ENCODE peak calls at places on chromosomes 16 and 17, in seven cellular contexts. F is fibroblast of lung, X is gastrocnemius medialis, E is neural progenitor cell, P is prostate gland, D is thoracic aorta, C is K562. Z is an unnamed sample.

GRCh38 chr16:15484662-15485061 is 50.3 kb downstream of the BMERB1 start:
- DNase-seq in F (peak; percentile 70), X (no peak), E (no peak), P (no peak), D (no peak), C (no peak), Z (no peak)

GRCh38 chr16:84785843-84786538 is 33.8 kb upstream of the CRISPLD2 start:
- DNase-seq in F (peak; percentile 85), X (no peak), E (no peak), P (no peak), D (no peak), C (no peak), Z (peak; percentile 72)

GRCh38 chr17:50872710-50873424 is 6.7 kb upstream of the TOB1 start:
- DNase-seq in F (peak; percentile 48), X (peak; percentile 62), E (no peak), P (peak; percentile 35), D (no peak), C (no peak), Z (no peak)

GRCh38 chr17:28395968-28396367 is 10.0 kb downstream of the SLC46A1 start:
- DNase-seq in F (no peak), X (no peak), E (no peak), P (no peak), D (no peak), C (no peak), Z (no peak)

GRCh38 chr17:42797067-42798007 is 1.2 kb downstream of the COA3 start:
- DNase-seq in F (no peak), X (no peak), E (no peak), P (no peak), D (no peak), C (no peak), Z (no peak)

GRCh38 chr16:28981517-28981916 is 3.3 kb upstream of the LAT start:
- DNase-seq in F (no peak), X (no peak), E (peak; percentile 29), P (no peak), D (no peak), C (peak; percentile 84), Z (peak; percentile 33)

GRCh38 chr17:80851277-80851925 is 140.2 kb upstream of the CHMP6 start:
- DNase-seq in F (no peak), X (no peak), E (no peak), P (no peak), D (no peak), C (no peak), Z (no peak)

GRCh38 chr16:81645303-81645702 is 133.8 kb upstream of the PLCG2 start:
- DNase-seq in F (peak; percentile 67), X (no peak), E (peak; percentile 37), P (peak; percentile 91), D (no peak), C (no peak), Z (no peak)

GRCh38 chr17:76678330-76678729 is 32.4 kb downstream of the MXRA7 start:
- DNase-seq in F (no peak), X (no peak), E (no peak), P (no peak), D (no peak), C (no peak), Z (no peak)

GRCh38 chr17:68509151-68510057 is 2.8 kb upstream of the PRKAR1A start:
- DNase-seq in F (no peak), X (peak; percentile 91), E (no peak), P (no peak), D (no peak), C (no peak), Z (peak; percentile 14)

GRCh38 chr16:66549284-66550131 is at the start of gene TK2:
- DNase-seq in F (peak; percentile 79), X (no peak), E (peak; percentile 79), P (peak; percentile 44), D (no peak), C (peak; percentile 85), Z (peak; percentile 75)

GRCh38 chr16:23784811-23785447 is 30.1 kb downstream of the CHP2 start:
- DNase-seq in F (peak; percentile 1), X (no peak), E (no peak), P (no peak), D (no peak), C (peak; percentile 82), Z (peak; percentile 48)

GRCh38 chr16:74748042-74748709 is 26.4 kb downstream of the FA2H start:
- DNase-seq in F (no peak), X (no peak), E (no peak), P (no peak), D (no peak), C (no peak), Z (no peak)

DNA sequence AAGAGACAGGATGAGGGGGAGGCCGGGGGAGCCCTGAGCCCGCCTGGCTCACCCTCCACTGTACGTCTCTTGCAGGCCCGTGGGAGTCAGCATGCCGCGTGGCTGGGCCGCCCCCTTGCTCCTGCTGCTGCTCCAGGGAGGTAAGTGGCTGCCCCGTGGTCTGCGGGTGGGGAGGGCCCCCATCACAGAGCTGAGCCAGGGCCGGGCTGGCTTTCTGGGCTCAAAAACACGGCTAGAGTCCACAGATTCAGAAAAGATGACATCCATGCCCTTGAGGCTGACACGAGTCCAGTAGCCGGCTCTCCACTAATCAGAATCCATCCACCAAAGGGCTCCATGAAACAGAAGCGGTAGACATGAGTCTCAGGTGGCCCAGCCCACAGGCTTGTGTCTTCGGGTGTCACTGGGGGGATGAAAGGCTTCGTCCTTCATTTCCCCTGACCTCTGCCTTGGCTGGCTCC is 28.0 kb downstream of the IL21R start:
- DNase-seq in F (no peak), X (no peak), E (no peak), P (no peak), D (no peak), C (no peak), Z (no peak)
- H3K4me1 ChIP-seq in F (peaks cover 6% of the 10 kb centered on the region), X (no peaks in the 10 kb centered on the region), E (no peaks in the 10 kb centered on the region), P (no peaks in the 10 kb centered on the region), D (no peaks in the 10 kb centered on the region), C (peaks cover 5% of the 10 kb centered on the region), Z (no peaks in the 10 kb centered on the region)

GRCh38 chr16:12496181-12496580 is 307.5 kb downstream of the CPPED1 start:
- DNase-seq in F (no peak), X (no peak), E (no peak), P (no peak), D (no peak), C (no peak), Z (no peak)
- H3K27ac ChIP-seq in F (no peak overlapping the region), X (no peak overlapping the region), E (no peak overlapping the region), P (no peak overlapping the region), D (no peak overlapping the region), C (no peak overlapping the region), Z (no peak overlapping the region)

GRCh38 chr17:11293480-11293879 is 52.5 kb downstream of the SHISA6 start:
- DNase-seq in F (no peak), X (no peak), E (no peak), P (no peak), D (no peak), C (no peak), Z (no peak)

GRCh38 chr17:11294826-11295225 is 53.8 kb downstream of the SHISA6 start:
- DNase-seq in F (no peak), X (no peak), E (no peak), P (no peak), D (no peak), C (no peak), Z (no peak)

GRCh38 chr17:11298401-11298800 is 57.4 kb downstream of the SHISA6 start:
- DNase-seq in F (no peak), X (no peak), E (no peak), P (no peak), D (no peak), C (no peak), Z (no peak)

GRCh38 chr17:11300201-11300600 is 59.2 kb downstream of the SHISA6 start:
- DNase-seq in F (no peak), X (no peak), E (no peak), P (no peak), D (no peak), C (no peak), Z (no peak)

GRCh38 chr17:11296994-11297393 is 56.0 kb downstream of the SHISA6 start:
- DNase-seq in F (no peak), X (no peak), E (peak; percentile 36), P (no peak), D (no peak), C (no peak), Z (peak; percentile 70)
- TF ChIP-seq CTCF in F (no peak), X (no peak), E (peak; percentile 66), P (no peak), D (no peak), C (no peak), Z (peak; percentile 80)

GRCh38 chr17:47650525-47651522 is 1.1 kb downstream of the KPNB1 start:
- DNase-seq in F (peak; percentile 98), X (peak; percentile 94), E (peak; percentile 99), P (peak; percentile 93), D (peak; percentile 75), C (peak; percentile 92), Z (peak; percentile 95)

GRCh38 chr17:47652570-47652969 is 2.9 kb downstream of the KPNB1 start:
- DNase-seq in F (peak; percentile 16), X (no peak), E (peak; percentile 8), P (no peak), D (no peak), C (no peak), Z (no peak)

GRCh38 chr17:47651704-47652103 is 2.0 kb downstream of the KPNB1 start:
- DNase-seq in F (no peak), X (no peak), E (no peak), P (no peak), D (no peak), C (no peak), Z (no peak)

GRCh38 chr17:47649972-47650524 is 329 bp downstream of the KPNB1 start:
- DNase-seq in F (no peak), X (peak; percentile 23), E (peak; percentile 79), P (no peak), D (peak; percentile 4), C (no peak), Z (no peak)

GRCh38 chr17:47649153-47649971 is at the start of gene KPNB1:
- DNase-seq in F (peak; percentile 100), X (peak; percentile 100), E (peak; percentile 100), P (peak; percentile 100), D (peak; percentile 99), C (peak; percentile 90), Z (peak; percentile 99)
- H3K4me1 ChIP-seq in F (peaks cover 7% of the 10 kb centered on the region), X (peaks cover 21% of the 10 kb centered on the region), E (peaks cover 19% of the 10 kb centered on the region), P (peaks cover 4% of the 10 kb centered on the region), D (peaks cover 22% of the 10 kb centered on the region), C (peaks cover 13% of the 10 kb centered on the region), Z (peaks cover 22% of the 10 kb centered on the region)